ENCODE peak calls at places on chromosomes 7 and 10, in five cellular contexts. H is heart right ventricle, X is keratinocyte, T is retinal pigment epithelial cell, F is GM12878. G is an unnamed sample.

GRCh38 chr10:69757553-69758309 is 44.0 kb upstream of the COL13A1 start:
- DNase-seq in H (peak), X (no peak), T (no peak), F (no peak), G (no peak)

GRCh38 chr10:114387784-114388183 is 16.5 kb downstream of the AFAP1L2 start:
- DNase-seq in H (no peak), X (no peak), T (no peak), F (no peak), G (no peak)

GRCh38 chr7:33423646-33424020 is 294.3 kb downstream of the BBS9 start:
- DNase-seq in H (no peak), X (no peak), T (no peak), F (peak), G (no peak)

GRCh38 chr7:94355389-94355788 is 39.3 kb upstream of the COL1A2 start:
- DNase-seq in H (no peak), X (no peak), T (no peak), F (no peak), G (no peak)

GRCh38 chr10:28382520-28383269 is 79.8 kb upstream of the MPP7 start:
- DNase-seq in H (no peak), X (no peak), T (peak), F (no peak), G (no peak)

GRCh38 chr7:131900785-131901287 is 344.4 kb upstream of the PODXL start:
- DNase-seq in H (no peak), X (no peak), T (no peak), F (no peak), G (no peak)

GRCh38 chr10:78868048-78868447 is 200.7 kb upstream of the ZMIZ1 start:
- DNase-seq in H (no peak), X (no peak), T (no peak), F (no peak), G (no peak)

GRCh38 chr7:6272481-6273323 is at the start of gene CYTH3:
- DNase-seq in H (peak), X (no peak), T (no peak), F (no peak), G (no peak)

GRCh38 chr10:94403823-94404228 is 1.5 kb downstream of the TBC1D12 start:
- DNase-seq in H (no peak), X (no peak), T (no peak), F (no peak), G (no peak)

GRCh38 chr10:28411648-28412047 is 108.8 kb upstream of the MPP7 start:
- DNase-seq in H (no peak), X (no peak), T (no peak), F (no peak), G (no peak)

GRCh38 chr10:43925793-43926192 is 277.1 kb upstream of the ZNF32 start:
- DNase-seq in H (no peak), X (no peak), T (no peak), F (no peak), G (no peak)

GRCh38 chr7:150514748-150515222 is at the start of gene GIMAP7:
- DNase-seq in H (peak), X (no peak), T (no peak), F (peak), G (no peak)

GRCh38 chr7:92835140-92835850 is 1.1 kb downstream of the CDK6 start:
- DNase-seq in H (peak), X (no peak), T (no peak), F (no peak), G (no peak)

GRCh38 chr7:92833024-92833765 is 3.2 kb downstream of the CDK6 start:
- DNase-seq in H (peak), X (no peak), T (peak), F (no peak), G (no peak)

GRCh38 chr7:92834661-92835139 is 1.7 kb downstream of the CDK6 start:
- DNase-seq in H (peak), X (no peak), T (no peak), F (no peak), G (no peak)

GRCh38 chr7:92832623-92833023 is 3.8 kb downstream of the CDK6 start:
- DNase-seq in H (no peak), X (no peak), T (no peak), F (no peak), G (no peak)

GRCh38 chr7:92833766-92834605 is 2.4 kb downstream of the CDK6 start:
- DNase-seq in H (peak), X (no peak), T (no peak), F (no peak), G (no peak)
- TF ChIP-seq CTCF in H (peak), X (no peak), T (peak), F (peak), G (peak)

DNA sequence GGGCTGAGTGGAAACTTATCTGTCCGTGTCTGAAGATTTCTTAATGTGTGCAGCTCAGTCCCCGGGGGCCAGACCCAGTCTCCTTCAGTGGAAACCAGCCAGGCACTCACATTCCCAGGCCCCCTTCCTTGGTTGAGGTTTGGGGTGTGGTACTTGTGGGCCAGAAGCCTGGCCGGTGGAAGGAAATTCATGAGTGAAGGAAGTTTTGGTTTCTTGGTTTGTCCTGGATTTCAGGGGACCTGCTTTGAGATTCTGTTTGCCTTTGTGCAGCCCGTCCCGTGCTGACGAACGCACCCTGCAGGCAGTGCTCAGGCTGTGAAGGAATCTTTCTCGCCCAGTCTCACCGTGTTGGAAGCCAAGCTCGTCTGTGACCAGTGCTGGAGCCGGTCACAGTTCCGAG is 2.9 kb downstream of the INPP5A start:
- DNase-seq in H (no peak), X (no peak), T (no peak), F (no peak), G (no peak)
- TF ChIP-seq CTCF in H (no peak), X (no peak), T (peak), F (no peak), G (peak)

GRCh38 chr7:43353902-43354301 is 229.0 kb upstream of the STK17A start:
- DNase-seq in H (no peak), X (no peak), T (no peak), F (no peak), G (no peak)
- TF ChIP-seq CTCF in H (no peak), X (no peak), T (no peak), F (no peak), G (no peak)

DNA sequence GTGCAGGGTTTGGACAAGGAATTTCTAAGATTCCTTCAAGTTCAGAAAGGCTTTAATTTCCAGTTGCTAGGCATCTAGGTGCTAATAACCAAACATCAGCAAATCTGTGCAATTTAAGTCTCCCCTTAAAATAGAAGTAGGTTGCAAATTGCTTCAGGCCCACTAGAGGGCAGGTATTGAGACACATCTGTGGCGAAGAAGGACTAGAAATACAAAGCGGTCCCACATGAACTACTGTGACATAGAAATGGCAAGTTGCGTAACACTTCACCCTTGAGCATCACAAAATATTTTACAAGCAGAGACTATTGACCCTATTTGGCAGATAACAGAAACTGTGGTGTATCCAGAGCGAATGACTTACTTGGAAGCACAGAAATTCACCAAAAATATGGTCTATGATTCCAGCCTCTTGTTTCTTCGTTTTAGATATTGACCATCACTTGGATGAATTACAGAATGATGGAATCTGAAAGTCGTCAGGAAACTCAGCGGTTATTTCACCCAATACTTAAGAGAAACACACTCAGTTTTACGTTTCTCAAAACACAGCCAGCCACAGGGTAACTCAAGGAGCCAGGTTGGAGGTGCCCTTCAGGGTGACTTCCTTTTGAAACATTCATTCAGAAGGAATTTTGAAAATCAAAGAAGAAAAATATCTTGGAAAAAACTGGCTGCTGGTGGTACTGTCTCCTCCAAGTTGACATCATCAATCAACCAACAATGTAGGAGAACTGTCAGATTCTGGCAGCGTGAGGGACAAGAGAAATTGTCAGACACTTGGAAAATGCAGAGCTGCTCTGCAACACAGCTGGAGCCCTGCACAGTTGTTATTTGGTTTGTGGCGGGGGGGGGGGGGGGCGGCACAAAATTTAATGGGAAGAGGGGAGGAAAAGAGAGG is 256.3 kb upstream of the MINDY3 start:
- DNase-seq in H (peak), X (no peak), T (no peak), F (peak), G (no peak)
- TF ChIP-seq CTCF in H (peak), X (peak), T (peak), F (peak), G (peak)

GRCh38 chr7:158405324-158405723 is 182.3 kb downstream of the PTPRN2 start:
- DNase-seq in H (no peak), X (no peak), T (no peak), F (no peak), G (no peak)
- TF ChIP-seq CTCF in H (no peak), X (no peak), T (no peak), F (no peak), G (no peak)

DNA sequence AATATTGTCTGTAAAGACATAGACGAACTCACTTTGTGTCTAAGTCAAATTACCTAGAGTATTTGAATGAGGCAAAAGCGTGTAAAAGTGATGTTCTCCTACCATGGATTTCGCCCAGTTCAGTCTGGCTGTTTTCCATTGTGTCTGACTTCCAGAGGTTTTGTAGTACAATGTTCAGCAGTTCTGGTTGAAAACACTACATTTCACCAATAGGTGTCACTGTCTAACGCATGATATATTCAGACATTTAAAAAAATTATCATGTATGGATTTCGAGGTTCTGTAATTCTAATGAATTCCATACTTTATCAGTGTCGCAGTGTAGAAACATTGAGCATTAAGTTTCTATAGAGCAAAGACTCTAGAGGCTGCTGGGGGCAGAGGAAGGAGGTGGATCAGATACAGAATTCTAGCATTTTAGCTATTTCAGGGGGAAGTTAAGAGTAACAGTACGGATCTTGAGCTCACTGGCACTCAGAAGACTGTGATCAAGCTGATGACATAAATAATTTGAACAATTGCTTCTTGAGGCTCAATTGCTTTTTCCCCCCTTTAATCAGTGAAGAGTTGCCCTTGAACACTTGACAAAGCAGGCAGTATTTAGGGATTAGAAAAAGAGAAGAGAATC is 196.9 kb upstream of the RHOBTB1 start:
- DNase-seq in H (peak), X (no peak), T (peak), F (no peak), G (no peak)
- TF ChIP-seq CTCF in H (peak), X (peak), T (peak), F (peak), G (peak)

GRCh38 chr7:133434246-133434865 is 181.5 kb downstream of the EXOC4 start:
- DNase-seq in H (no peak), X (no peak), T (no peak), F (no peak), G (no peak)
- TF ChIP-seq CTCF in H (peak), X (peak), T (peak), F (peak), G (peak)

DNA sequence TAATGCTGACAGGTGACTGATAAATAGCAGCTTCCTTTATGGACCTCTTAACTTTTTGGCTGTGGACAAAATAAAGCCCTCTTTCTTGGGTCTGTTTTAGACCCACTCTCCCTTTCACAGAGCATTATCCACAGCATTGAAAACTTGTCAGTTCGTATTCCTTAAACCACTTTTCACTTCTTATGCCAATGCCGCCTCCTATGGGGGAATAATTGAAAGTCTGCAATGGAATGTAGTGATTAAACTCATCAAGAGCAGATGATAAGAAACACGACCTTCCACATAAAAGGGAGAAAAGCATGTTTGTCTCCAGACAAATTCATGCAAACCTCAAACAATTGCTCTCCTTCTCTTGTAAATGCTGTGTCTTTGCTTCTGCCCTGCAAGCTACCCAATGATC is 153.4 kb downstream of the SORCS1 start:
- DNase-seq in H (no peak), X (no peak), T (no peak), F (no peak), G (no peak)
- TF ChIP-seq CTCF in H (no peak), X (no peak), T (peak), F (no peak), G (no peak)

GRCh38 chr10:394061-394438 is 258.8 kb downstream of the ZMYND11 start:
- DNase-seq in H (no peak), X (no peak), T (no peak), F (no peak), G (no peak)
- TF ChIP-seq CTCF in H (no peak), X (no peak), T (no peak), F (no peak), G (no peak)

GRCh38 chr10:108785011-108785410 is 1138.3 kb downstream of the XPNPEP1 start:
- DNase-seq in H (no peak), X (no peak), T (no peak), F (no peak), G (no peak)

GRCh38 chr10:108787932-108788331 is 1135.4 kb downstream of the XPNPEP1 start:
- DNase-seq in H (no peak), X (no peak), T (no peak), F (no peak), G (peak)

GRCh38 chr10:108782411-108782810 is 1140.9 kb downstream of the XPNPEP1 start:
- DNase-seq in H (no peak), X (no peak), T (no peak), F (no peak), G (no peak)

GRCh38 chr10:108784534-108784933 is 1138.8 kb downstream of the XPNPEP1 start:
- DNase-seq in H (no peak), X (no peak), T (no peak), F (no peak), G (no peak)

DNA sequence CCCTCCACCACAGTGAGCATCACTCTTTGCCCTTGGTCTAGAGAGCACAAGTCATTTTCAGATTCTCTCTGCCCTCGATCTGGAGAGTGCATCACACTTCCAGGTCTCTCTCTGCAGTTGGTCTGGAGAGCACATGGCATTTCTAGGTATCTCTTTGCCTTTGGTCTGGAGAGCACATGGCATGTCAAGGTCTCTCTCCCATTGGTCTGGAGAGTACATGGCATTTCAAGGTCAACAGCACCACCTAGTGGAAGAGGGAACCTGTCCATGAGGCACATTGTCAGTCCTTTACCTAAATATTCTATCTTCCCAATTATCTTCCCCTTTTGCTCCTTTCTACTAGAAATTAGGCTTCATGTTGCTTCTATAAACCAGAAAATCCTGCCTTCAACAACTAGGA is 1139.4 kb downstream of the XPNPEP1 start:
- DNase-seq in H (no peak), X (no peak), T (no peak), F (peak), G (no peak)
- TF ChIP-seq CTCF in H (no peak), X (no peak), T (peak), F (peak), G (peak)